ENCODE peak calls at places on chromosomes 11 and 22, in nine cellular contexts. N, H, O, T, R, K, I, L and Y are unnamed samples.

GRCh38 chr22:25409240-25409639 is 155.2 kb upstream of the GRK3 start:
- DNase-seq in N (no peak), H (no peak), O (peak), T (no peak), R (no peak), K (no peak), I (peak), L (no peak), Y (no peak)

GRCh38 chr11:105611414-105611813 is 1.5 kb downstream of the GRIA4 start:
- DNase-seq in N (no peak), H (no peak), O (no peak), T (no peak), R (no peak), K (no peak), I (no peak), L (no peak), Y (no peak)

GRCh38 chr11:114988644-114989043 is 310.3 kb downstream of the NXPE2 start:
- DNase-seq in N (no peak), H (no peak), O (no peak), T (no peak), R (no peak), K (no peak), I (no peak), L (no peak), Y (no peak)

GRCh38 chr11:76787911-76788596 is 4.9 kb downstream of the TSKU start:
- DNase-seq in N (peak), H (no peak), O (peak), T (peak), R (peak), K (no peak), I (no peak), L (peak), Y (peak)

GRCh38 chr11:92504534-92504933 is 279.9 kb downstream of the FAT3 start:
- DNase-seq in N (no peak), H (no peak), O (no peak), T (peak), R (no peak), K (no peak), I (no peak), L (no peak), Y (no peak)

GRCh38 chr11:131041331-131042040 is 125.2 kb upstream of the SNX19 start:
- DNase-seq in N (no peak), H (no peak), O (no peak), T (no peak), R (no peak), K (no peak), I (no peak), L (no peak), Y (no peak)

GRCh38 chr11:67504023-67504949 is 877 bp downstream of the PITPNM1 start:
- DNase-seq in N (no peak), H (no peak), O (no peak), T (peak), R (peak), K (peak), I (no peak), L (peak), Y (no peak)

GRCh38 chr11:78138281-78138680 is 1.1 kb downstream of the ALG8 start:
- DNase-seq in N (no peak), H (no peak), O (no peak), T (no peak), R (no peak), K (no peak), I (no peak), L (no peak), Y (no peak)

GRCh38 chr22:30680998-30681770 is 13.5 kb upstream of the OSBP2 start:
- DNase-seq in N (no peak), H (no peak), O (no peak), T (no peak), R (no peak), K (no peak), I (no peak), L (no peak), Y (no peak)

GRCh38 chr11:9774591-9775392 is 110.9 kb downstream of the SWAP70 start:
- DNase-seq in N (no peak), H (no peak), O (peak), T (no peak), R (no peak), K (no peak), I (no peak), L (no peak), Y (no peak)

GRCh38 chr11:95279921-95280861 is 49.2 kb upstream of the SESN3 start:
- DNase-seq in N (no peak), H (no peak), O (no peak), T (peak), R (no peak), K (no peak), I (no peak), L (no peak), Y (no peak)

GRCh38 chr22:44740307-44740706 is 12.1 kb upstream of the ARHGAP8 start:
- DNase-seq in N (no peak), H (no peak), O (no peak), T (no peak), R (no peak), K (no peak), I (no peak), L (no peak), Y (no peak)

GRCh38 chr11:60756307-60757032 is at the start of gene MS4A15:
- DNase-seq in N (no peak), H (no peak), O (peak), T (peak), R (peak), K (peak), I (no peak), L (peak), Y (peak)

GRCh38 chr11:10414659-10415058 is 40.4 kb upstream of the AMPD3 start:
- DNase-seq in N (peak), H (no peak), O (no peak), T (peak), R (no peak), K (no peak), I (no peak), L (peak), Y (peak)

GRCh38 chr11:13717331-13717730 is 48.9 kb downstream of the FAR1 start:
- DNase-seq in N (no peak), H (no peak), O (no peak), T (no peak), R (no peak), K (no peak), I (no peak), L (no peak), Y (peak)

GRCh38 chr11:78782725-78783124 is 208.1 kb upstream of the NARS2 start:
- DNase-seq in N (no peak), H (no peak), O (no peak), T (no peak), R (no peak), K (no peak), I (no peak), L (no peak), Y (no peak)

DNA sequence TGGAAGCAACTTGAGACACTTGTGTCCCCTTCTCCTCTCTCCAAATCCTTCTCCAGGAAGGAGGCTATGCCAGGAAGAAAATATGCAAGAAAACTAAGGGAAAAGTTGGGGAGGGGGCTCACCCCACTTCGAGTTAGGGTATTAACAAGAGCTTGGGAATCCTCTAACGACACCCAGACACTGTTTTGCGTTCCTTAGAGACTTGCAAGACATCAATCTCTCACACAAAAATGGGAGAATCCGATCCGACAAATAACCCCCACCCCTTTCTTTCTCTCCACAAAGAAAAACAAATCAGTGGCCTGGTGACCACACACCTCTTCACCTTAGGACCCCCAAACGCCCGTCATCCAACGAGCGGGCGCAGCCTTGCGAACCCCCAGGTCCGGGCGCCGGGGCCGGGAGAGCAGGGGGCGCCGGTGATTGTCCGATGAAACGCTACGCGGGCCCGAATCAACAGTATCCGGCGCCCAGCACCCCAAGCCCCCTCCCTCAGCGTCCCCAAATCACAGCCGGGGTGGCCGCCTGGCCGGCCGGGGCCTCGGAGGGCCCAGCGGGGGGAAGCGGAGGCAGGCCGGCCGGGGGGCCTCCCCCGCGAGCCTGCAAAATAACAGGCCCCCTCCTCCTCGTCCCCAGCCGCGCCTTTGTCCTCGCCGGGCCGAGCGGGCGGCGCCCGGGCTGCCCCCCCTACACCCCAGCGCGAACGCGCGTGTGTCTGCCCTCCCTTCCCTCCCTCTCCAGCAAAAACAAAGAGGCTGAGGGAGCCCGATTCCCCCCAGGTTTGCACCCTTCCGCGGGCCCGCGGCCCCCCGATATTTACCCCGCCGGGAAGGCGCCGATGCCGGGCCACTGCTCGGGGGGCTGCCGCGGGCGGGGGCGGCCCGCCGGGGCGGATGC is 645 bp downstream of the CSNK1E start:
- DNase-seq in N (peak), H (peak), O (peak), T (peak), R (peak), K (no peak), I (no peak), L (peak), Y (peak)
- TF ChIP-seq POLR2A in N (peak), H (no peak), O (no peak), T (peak), R (no peak), K (no peak), I (peak), L (no peak), Y (no peak)

GRCh38 chr11:7576671-7577225 is 62.9 kb downstream of the PPFIBP2 start:
- DNase-seq in N (no peak), H (no peak), O (peak), T (no peak), R (no peak), K (no peak), I (no peak), L (no peak), Y (no peak)

GRCh38 chr11:7577883-7578242 is 64.1 kb downstream of the PPFIBP2 start:
- DNase-seq in N (no peak), H (no peak), O (no peak), T (no peak), R (no peak), K (no peak), I (no peak), L (no peak), Y (no peak)

GRCh38 chr11:7574491-7575129 is 60.8 kb downstream of the PPFIBP2 start:
- DNase-seq in N (peak), H (no peak), O (no peak), T (no peak), R (no peak), K (no peak), I (no peak), L (no peak), Y (no peak)

GRCh38 chr11:7577226-7577882 is 63.6 kb downstream of the PPFIBP2 start:
- DNase-seq in N (no peak), H (no peak), O (peak), T (no peak), R (peak), K (no peak), I (peak), L (no peak), Y (no peak)

DNA sequence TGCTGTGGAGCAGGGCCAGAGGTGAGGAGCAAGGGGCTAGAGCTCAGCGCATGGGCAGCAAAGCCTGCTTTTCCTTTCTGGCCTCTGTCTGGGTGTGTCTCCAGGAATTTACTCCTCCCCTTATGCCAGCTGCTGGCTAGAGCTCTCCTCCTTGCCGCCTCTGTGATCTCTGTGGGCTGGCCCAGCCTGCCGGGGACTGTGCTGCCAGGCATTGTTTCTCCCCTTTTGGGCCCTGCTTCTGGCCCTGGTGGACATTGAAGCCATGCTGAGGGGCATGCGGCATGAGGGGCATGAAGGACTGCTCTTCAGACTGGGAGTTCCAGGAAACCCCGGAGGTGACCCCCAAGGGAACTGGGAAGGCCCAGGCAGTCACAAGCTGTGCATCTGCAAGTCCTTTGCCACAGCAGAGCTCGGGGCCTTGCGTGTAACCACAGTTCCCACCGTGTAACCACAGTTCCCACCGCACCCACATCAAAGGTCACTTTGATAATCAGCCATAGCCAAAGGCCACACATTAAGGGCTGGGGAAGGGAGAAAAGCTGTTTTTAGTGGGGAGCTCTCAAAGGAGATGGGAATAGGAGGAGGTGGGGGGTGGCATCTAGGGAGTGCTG is 62.1 kb downstream of the PPFIBP2 start:
- DNase-seq in N (peak), H (no peak), O (no peak), T (no peak), R (peak), K (peak), I (no peak), L (no peak), Y (no peak)
- TF ChIP-seq POLR2A in N (no peak), H (no peak), O (no peak), T (no peak), R (peak), K (peak), I (peak), L (no peak), Y (no peak)

GRCh38 chr11:441418-442274 is at the start of gene ANO9:
- DNase-seq in N (no peak), H (peak), O (no peak), T (peak), R (peak), K (no peak), I (no peak), L (peak), Y (no peak)
- TF ChIP-seq POLR2A in N (no peak), H (peak), O (no peak), T (peak), R (peak), K (no peak), I (no peak), L (no peak), Y (no peak)

DNA sequence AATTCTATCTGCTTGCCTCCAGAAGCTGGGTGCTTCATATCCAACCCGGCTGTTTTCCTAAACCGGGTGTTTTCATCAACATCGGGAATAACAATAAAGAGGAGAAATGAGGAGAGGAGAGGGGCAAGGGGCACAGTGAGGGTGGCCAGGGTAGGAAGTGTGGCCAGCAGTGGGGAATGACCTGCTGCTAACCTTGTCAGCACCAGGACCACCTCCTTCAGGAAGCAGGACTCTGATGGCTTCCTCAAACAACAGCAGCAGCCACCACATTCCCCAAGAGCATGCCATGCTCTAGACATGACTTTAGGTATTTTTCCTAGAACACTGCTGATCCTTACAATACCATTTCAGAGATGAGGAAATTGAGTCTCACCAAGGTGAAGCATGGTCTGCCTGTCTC is 52.4 kb downstream of the TPBGL start:
- DNase-seq in N (no peak), H (no peak), O (no peak), T (no peak), R (no peak), K (no peak), I (no peak), L (no peak), Y (no peak)
- TF ChIP-seq POLR2A in N (no peak), H (no peak), O (no peak), T (no peak), R (no peak), K (no peak), I (no peak), L (no peak), Y (no peak)